ENCODE peak calls at places on chromosomes 11 and 22, in six cellular contexts. C is stromal cell of bone marrow, U is RPMI8226, E is neuronal stem cell, F is amniotic stem cell, S is sciatic nerve. X is an unnamed sample.
A peak's percentile ranks its signal among the peaks of the same experiment; 100 is the strongest.

GRCh38 chr22:29004647-29005371 is 56.8 kb downstream of the C22orf31 start:
- DNase-seq in C (no peak), U (no peak), E (peak; percentile 88), F (no peak), S (no peak), X (no peak)

GRCh38 chr11:122882189-122882808 is at the start of gene JHY:
- DNase-seq in C (no peak), U (no peak), E (no peak), F (no peak), S (no peak), X (no peak)

GRCh38 chr11:65606876-65607613 is 7.0 kb downstream of the MAP3K11 start:
- DNase-seq in C (peak; percentile 87), U (no peak), E (peak; percentile 97), F (peak; percentile 58), S (peak; percentile 95), X (no peak)

GRCh38 chr22:45007946-45008852 is 1.6 kb downstream of the PHF21B start:
- DNase-seq in C (no peak), U (no peak), E (peak; percentile 69), F (no peak), S (no peak), X (peak; percentile 16)

GRCh38 chr22:22156716-22157499 is 87.7 kb upstream of the VPREB1 start:
- DNase-seq in C (peak; percentile 21), U (peak; percentile 65), E (peak; percentile 51), F (peak; percentile 6), S (no peak), X (peak; percentile 74)

GRCh38 chr11:2698386-2699184 is 1.2 kb downstream of the KCNQ1OT1 start:
- DNase-seq in C (no peak), U (no peak), E (no peak), F (no peak), S (no peak), X (no peak)

GRCh38 chr11:115330693-115331482 is 173.3 kb downstream of the CADM1 start:
- DNase-seq in C (no peak), U (no peak), E (no peak), F (no peak), S (no peak), X (no peak)

GRCh38 chr11:45354976-45355705 is 69.0 kb upstream of the SYT13 start:
- DNase-seq in C (peak; percentile 40), U (peak; percentile 36), E (peak; percentile 89), F (peak; percentile 12), S (peak; percentile 94), X (peak; percentile 89)

GRCh38 chr11:83511646-83512045 is 225.5 kb upstream of the CCDC90B start:
- DNase-seq in C (no peak), U (no peak), E (no peak), F (no peak), S (no peak), X (no peak)

GRCh38 chr11:19842505-19842904 is 129.9 kb downstream of the NAV2 start:
- DNase-seq in C (no peak), U (no peak), E (no peak), F (no peak), S (no peak), X (no peak)